ENCODE peak calls at places on chromosomes 5 and 9, in four cellular contexts. I, W, Y and S are unnamed samples.

GRCh38 chr5:80260461-80260860 is 4.6 kb upstream of the SERINC5 start:
- DNase-seq in Y (no peak), I (no peak), W (no peak), S (no peak)

GRCh38 chr9:135008416-135008815 is 79.1 kb upstream of the OLFM1 start:
- DNase-seq in Y (no peak), W (no peak), I (no peak), S (no peak)

GRCh38 chr5:757931-758697 is 26.4 kb downstream of the ZDHHC11B start:
- DNase-seq in Y (no peak), I (peak), W (no peak), S (peak)

GRCh38 chr5:145531038-145531734 is 304.0 kb downstream of the PRELID2 start:
- DNase-seq in W (no peak), I (no peak), Y (no peak), S (no peak)

GRCh38 chr5:173812811-173813550 is 75.2 kb upstream of the CPEB4 start:
- DNase-seq in Y (no peak), I (no peak), W (no peak), S (no peak)

GRCh38 chr5:149434162-149435014 is 55.3 kb upstream of the IL17B start:
- DNase-seq in W (peak), Y (peak), I (no peak), S (peak)

GRCh38 chr5:102715405-102715804 is 39.7 kb upstream of the PAM start:
- DNase-seq in W (no peak), I (no peak), Y (no peak), S (no peak)

GRCh38 chr9:87445646-87446045 is 52.0 kb upstream of the DAPK1 start:
- DNase-seq in I (no peak), Y (peak), W (peak), S (peak)

GRCh38 chr5:131462479-131462878 is 172.6 kb downstream of the RAPGEF6 start:
- DNase-seq in I (no peak), W (no peak), Y (no peak), S (no peak)

GRCh38 chr5:14264605-14265316 is 121.6 kb downstream of the TRIO start:
- DNase-seq in W (peak), I (peak), Y (peak), S (peak)

GRCh38 chr9:91181541-91181940 is 180.2 kb downstream of the AUH start:
- DNase-seq in Y (no peak), W (no peak), I (no peak), S (no peak)

GRCh38 chr9:121055642-121056143 is 5.6 kb upstream of the C5 start:
- DNase-seq in I (peak), Y (peak), W (peak), S (peak)

GRCh38 chr5:78727786-78728761 is 79.5 kb upstream of the LHFPL2 start:
- DNase-seq in Y (no peak), I (peak), W (no peak), S (no peak)

GRCh38 chr9:36204906-36205547 is 14.3 kb downstream of the CLTA start:
- DNase-seq in W (peak), Y (no peak), I (no peak), S (peak)

DNA sequence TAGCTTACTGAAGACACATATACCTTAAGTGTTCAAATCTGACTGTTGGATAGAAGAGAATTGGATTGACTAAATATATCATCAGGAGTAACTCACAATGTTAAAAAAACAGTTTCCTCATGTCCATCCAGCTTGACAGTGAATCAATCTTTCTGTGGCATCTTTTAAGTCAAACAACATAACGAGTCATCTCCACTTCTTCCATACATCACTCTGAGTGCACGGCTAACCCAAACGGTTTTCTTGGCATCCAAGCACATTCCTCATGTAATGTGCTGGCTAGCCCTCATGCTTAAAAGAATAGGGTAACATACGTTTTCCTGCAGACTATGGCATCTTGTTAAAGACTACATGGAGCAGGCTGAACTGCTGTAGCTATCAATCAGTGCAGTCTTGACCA is 291.5 kb upstream of the TRPC7 start:
- DNase-seq in W (no peak), I (no peak), Y (no peak), S (no peak)
- TF ChIP-seq ELF4 in W (no peak), I (no peak), Y (no peak), S (no peak)

GRCh38 chr5:57780306-57780958 is 297.8 kb upstream of the ACTBL2 start:
- DNase-seq in I (no peak), Y (no peak), W (no peak), S (no peak)

GRCh38 chr5:57780959-57781325 is 298.3 kb upstream of the ACTBL2 start:
- DNase-seq in Y (no peak), I (no peak), W (no peak), S (no peak)

GRCh38 chr5:57785946-57786345 is 303.3 kb upstream of the ACTBL2 start:
- DNase-seq in Y (no peak), W (no peak), I (no peak), S (no peak)

GRCh38 chr5:57783693-57784092 is 301.1 kb upstream of the ACTBL2 start:
- DNase-seq in I (no peak), Y (no peak), W (no peak), S (no peak)

GRCh38 chr5:57784106-57784505 is 301.5 kb upstream of the ACTBL2 start:
- DNase-seq in I (no peak), Y (no peak), W (no peak), S (no peak)
- TF ChIP-seq ELF4 in I (no peak), Y (no peak), W (no peak), S (no peak)

GRCh38 chr9:15349892-15350761 is 43.1 kb upstream of the TTC39B start:
- DNase-seq in W (no peak), I (peak), Y (no peak), S (no peak)
- TF ChIP-seq ELF4 in W (no peak), I (no peak), Y (no peak), S (no peak)

DNA sequence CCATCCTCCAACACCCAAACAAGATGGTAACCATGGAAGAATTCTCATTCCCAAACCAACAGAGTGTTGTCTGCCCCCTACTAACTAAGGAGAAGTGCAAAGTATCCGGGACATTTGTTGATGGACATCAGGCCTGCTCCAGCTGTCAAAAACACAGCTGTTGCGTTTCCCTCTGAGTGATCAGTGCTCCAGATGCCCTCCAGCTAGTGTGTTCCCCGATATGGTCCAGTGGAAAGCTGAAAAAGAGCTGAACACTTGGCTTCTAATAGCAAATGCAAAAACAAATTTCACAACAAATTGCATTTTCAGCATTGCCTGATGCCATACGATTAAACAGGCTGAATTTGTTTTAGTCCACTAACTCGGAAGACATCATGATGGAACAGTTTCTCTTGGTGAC is 1398.8 kb downstream of the PTPRD start:
- DNase-seq in Y (no peak), W (no peak), I (no peak), S (no peak)
- TF ChIP-seq ELF4 in Y (no peak), W (no peak), I (no peak), S (no peak)

DNA sequence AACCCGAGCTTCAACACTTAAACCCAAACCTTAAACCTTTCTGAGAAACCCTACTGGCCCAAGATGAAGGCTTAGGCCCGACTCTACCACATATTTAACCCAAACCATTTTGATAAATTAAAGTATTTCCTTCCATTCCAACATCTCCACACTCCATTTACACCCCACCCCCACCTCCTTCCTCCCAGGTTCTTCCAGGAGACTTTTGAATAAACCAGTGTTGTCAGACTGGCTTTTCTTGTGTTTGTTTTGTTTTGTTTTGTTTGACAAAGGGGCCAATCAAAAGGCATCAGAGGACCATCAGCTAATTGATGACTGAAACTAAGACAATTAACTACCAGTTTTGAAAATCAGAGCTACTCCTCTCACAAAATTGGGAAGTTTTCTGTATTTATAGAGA is 4.6 kb upstream of the ZNF608 start:
- DNase-seq in W (no peak), Y (no peak), I (no peak), S (no peak)
- TF ChIP-seq ELF4 in W (no peak), Y (no peak), I (no peak), S (no peak)

DNA sequence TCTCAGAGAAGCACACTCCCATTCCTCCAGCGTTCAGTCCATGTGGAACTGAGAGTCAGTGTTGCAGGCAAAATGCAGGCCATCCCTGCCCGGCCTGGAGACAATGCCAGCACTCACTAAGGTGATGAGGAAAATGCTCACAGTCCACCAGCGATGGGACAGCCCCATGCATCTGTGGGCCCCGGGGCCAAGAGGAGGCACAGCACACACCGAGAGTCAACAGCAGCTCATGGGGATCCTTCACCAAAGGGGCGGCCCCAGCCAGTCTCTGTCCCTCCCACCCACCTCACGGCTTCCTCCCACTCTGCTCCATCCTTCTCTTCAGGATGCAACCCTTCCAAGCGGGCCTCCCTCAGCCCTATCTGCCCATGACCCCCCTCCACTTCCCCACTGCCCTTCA is 6.2 kb downstream of the SEMA4D start:
- DNase-seq in I (no peak), Y (no peak), W (no peak), S (no peak)
- TF ChIP-seq ELF4 in I (no peak), Y (no peak), W (no peak), S (no peak)

DNA sequence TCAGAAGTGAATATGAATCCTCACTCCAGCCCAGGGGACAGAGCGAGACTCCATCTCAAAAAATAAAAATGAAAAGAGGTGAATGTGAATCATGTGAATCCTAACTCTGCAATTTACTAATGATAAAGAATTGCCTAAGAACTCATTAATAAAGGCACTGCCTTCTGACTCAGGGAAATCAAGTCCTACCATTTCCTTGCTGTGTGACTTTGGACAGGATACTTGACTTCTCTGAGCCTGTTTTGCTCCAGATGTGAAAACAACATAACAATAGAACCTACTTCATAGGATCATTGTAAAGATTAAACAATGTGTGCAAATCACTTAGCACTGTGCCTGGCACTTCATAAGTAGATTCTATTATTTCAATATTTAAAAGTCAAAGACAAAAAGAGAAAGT is 15.1 kb upstream of the PWWP2A start:
- DNase-seq in Y (no peak), I (no peak), W (no peak), S (no peak)
- TF ChIP-seq ELF4 in Y (no peak), I (no peak), W (no peak), S (no peak)